ENCODE peak calls at places on chromosomes 12 and 14, in ten cellular contexts. E is fibroblast of lung, V is PC-3, D is neuronal stem cell, O is trophoblast cell, X is mesenchymal stem cell, F is astrocyte, Y is GM23248, Q is K562, U is endodermal cell. K is an unnamed sample.

GRCh38 chr12:46908236-46908935 is 82.6 kb upstream of the SLC38A4 start:
- DNase-seq in E (peak), V (peak), D (no peak), O (peak), X (peak), F (peak), Y (peak), Q (no peak), U (no peak), K (no peak)

GRCh38 chr12:26539131-26539530 is 293.9 kb downstream of the ITPR2 start:
- DNase-seq in E (no peak), V (no peak), D (no peak), O (no peak), X (no peak), F (no peak), Y (no peak), Q (no peak), U (no peak), K (no peak)

GRCh38 chr12:1929241-1929984 is 11.0 kb upstream of the CACNA2D4 start:
- DNase-seq in E (no peak), V (no peak), D (no peak), O (no peak), X (no peak), F (no peak), Y (no peak), Q (no peak), U (peak), K (no peak)

GRCh38 chr12:9868951-9869306 is 225 bp downstream of the CLEC2B start:
- DNase-seq in E (no peak), V (no peak), D (no peak), O (no peak), X (no peak), F (no peak), Y (no peak), Q (no peak), U (no peak), K (no peak)

GRCh38 chr14:49745191-49745590 is 22.8 kb upstream of the KLHDC2 start:
- DNase-seq in E (no peak), V (no peak), D (no peak), O (no peak), X (no peak), F (no peak), Y (no peak), Q (no peak), U (no peak), K (no peak)

GRCh38 chr14:93745603-93746273 is 42.5 kb downstream of the PRIMA1 start:
- DNase-seq in E (no peak), V (no peak), D (no peak), O (no peak), X (no peak), F (no peak), Y (no peak), Q (no peak), U (peak), K (no peak)

GRCh38 chr14:91115986-91116385 is 2.1 kb downstream of the DGLUCY start:
- DNase-seq in E (peak), V (peak), D (no peak), O (no peak), X (peak), F (no peak), Y (no peak), Q (no peak), U (no peak), K (no peak)

GRCh38 chr12:28708918-28709371 is 440.1 kb upstream of the FAR2 start:
- DNase-seq in E (peak), V (no peak), D (no peak), O (peak), X (peak), F (peak), Y (peak), Q (no peak), U (no peak), K (no peak)

GRCh38 chr12:124923906-124924734 is 9.7 kb upstream of the UBC start:
- DNase-seq in E (peak), V (peak), D (no peak), O (peak), X (peak), F (peak), Y (peak), Q (peak), U (peak), K (peak)

GRCh38 chr12:1553987-1554982 is 40.1 kb downstream of the FBXL14 start:
- DNase-seq in E (no peak), V (no peak), D (no peak), O (no peak), X (no peak), F (no peak), Y (no peak), Q (no peak), U (no peak), K (no peak)

GRCh38 chr14:61718039-61718438 is 22.7 kb downstream of the HIF1A start:
- DNase-seq in E (no peak), V (no peak), D (no peak), O (no peak), X (no peak), F (no peak), Y (no peak), Q (no peak), U (no peak), K (no peak)
- H3K9ac ChIP-seq in E (no peak), V (no peak), D (no peak), O (no peak), X (no peak), F (no peak), Y (peak), Q (no peak), U (no peak), K (no peak)

DNA sequence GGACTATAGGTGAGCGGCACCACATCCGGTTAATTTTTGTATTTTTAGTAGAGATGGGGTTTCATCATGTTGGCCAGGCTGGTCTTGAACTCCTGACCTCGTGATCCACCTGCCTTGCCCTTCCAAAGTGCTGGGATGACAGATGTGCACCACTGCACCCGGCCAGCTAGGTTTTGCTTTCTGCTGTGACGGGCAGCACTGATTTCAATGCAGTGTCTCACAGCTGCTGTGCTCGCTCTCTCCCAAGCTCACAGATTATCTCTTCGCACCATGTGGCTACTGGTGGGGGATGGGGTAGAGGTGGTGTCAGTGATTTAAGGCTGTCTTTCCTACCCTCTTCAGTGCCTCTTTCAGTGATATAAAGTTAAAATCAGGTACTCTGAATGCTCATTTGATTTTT is 909.1 kb downstream of the TRHDE start:
- DNase-seq in E (no peak), V (no peak), D (no peak), O (no peak), X (no peak), F (no peak), Y (no peak), Q (no peak), U (peak), K (no peak)
- H3K9ac ChIP-seq in E (no peak), V (no peak), D (no peak), O (no peak), X (no peak), F (no peak), Y (no peak), Q (no peak), U (no peak), K (no peak)

DNA sequence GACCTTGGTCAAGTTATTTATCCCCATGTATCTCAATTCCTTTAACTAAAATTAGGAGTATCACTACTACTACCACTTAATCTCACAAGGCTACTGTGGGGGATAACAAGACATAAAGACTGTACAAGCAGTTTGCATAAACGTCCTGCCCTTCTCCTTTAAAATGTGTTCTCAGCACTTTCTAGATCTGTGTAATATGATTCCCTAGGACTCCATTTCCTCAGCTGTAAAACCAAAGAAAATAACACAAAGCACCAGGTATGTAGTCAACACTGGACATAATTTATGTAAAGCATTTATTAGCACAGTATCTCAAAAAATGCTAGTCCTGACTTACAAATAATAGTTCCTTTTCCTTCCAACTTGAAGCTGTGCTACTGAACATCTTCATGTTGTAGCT is 202.2 kb downstream of the MED13L start:
- DNase-seq in E (no peak), V (no peak), D (no peak), O (no peak), X (no peak), F (no peak), Y (no peak), Q (no peak), U (no peak), K (no peak)
- H3K9ac ChIP-seq in E (no peak), V (no peak), D (no peak), O (no peak), X (no peak), F (no peak), Y (no peak), Q (no peak), U (no peak), K (no peak)

GRCh38 chr12:54682674-54683073 is 34.5 kb upstream of the DCD start:
- DNase-seq in E (no peak), V (no peak), D (no peak), O (no peak), X (no peak), F (no peak), Y (no peak), Q (no peak), U (peak), K (no peak)
- H3K9ac ChIP-seq in E (no peak), V (no peak), D (peak), O (no peak), X (no peak), F (no peak), Y (no peak), Q (no peak), U (no peak), K (no peak)

GRCh38 chr14:77320238-77320935 is at the start of gene POMT2:
- DNase-seq in E (peak), V (peak), D (peak), O (peak), X (peak), F (peak), Y (peak), Q (peak), U (peak), K (peak)
- H3K9ac ChIP-seq in E (peak), V (peak), D (peak), O (peak), X (peak), F (peak), Y (peak), Q (peak), U (peak), K (peak)

DNA sequence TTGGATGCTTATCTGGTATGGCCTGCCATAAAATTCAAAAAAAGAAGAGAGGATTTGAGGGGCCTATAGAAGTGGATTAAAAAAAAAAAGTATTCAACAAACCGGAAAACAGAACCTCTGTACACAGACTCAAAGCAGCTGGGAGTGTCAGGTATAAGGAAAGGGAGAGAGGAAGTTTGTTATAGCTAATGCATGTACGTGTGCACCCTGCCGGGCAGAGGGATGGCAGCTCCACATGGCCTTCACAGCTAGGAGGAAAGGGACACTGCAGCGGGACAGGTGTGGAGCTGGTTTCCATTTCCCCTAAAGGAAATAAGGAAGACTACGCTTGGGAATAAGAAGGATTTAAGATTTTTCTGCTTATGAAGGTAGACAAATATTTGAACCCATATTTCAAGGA is 21.5 kb downstream of the SLC7A8 start:
- DNase-seq in E (no peak), V (no peak), D (no peak), O (no peak), X (no peak), F (no peak), Y (no peak), Q (no peak), U (no peak), K (no peak)
- H3K9ac ChIP-seq in E (no peak), V (no peak), D (no peak), O (no peak), X (no peak), F (no peak), Y (no peak), Q (no peak), U (no peak), K (no peak)

GRCh38 chr14:24179961-24180726 is 8.3 kb downstream of the REC8 start:
- DNase-seq in E (peak), V (peak), D (no peak), O (no peak), X (peak), F (peak), Y (peak), Q (no peak), U (no peak), K (no peak)
- H3K9ac ChIP-seq in E (peak), V (no peak), D (peak), O (no peak), X (peak), F (peak), Y (peak), Q (no peak), U (no peak), K (no peak)

DNA sequence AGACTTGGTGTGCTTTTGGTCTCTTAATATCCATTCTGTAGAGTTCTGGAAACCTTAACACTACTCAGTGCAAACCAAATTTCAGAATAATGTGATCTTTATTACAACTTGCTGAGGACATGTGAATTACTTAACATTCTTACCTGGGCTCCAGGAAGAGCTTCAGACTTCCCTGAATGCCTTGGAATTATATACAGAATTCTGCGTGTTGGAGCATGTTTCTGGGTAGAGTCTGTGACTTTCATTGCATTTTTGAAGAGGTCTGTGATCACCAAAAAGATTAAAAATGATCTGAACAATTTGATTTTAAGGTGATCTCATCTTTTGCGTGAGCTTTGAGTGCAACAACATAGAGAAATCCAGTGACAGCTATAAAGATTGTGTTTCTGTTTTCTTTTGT is 35.4 kb downstream of the ZDHHC17 start:
- DNase-seq in E (no peak), V (no peak), D (no peak), O (no peak), X (no peak), F (no peak), Y (no peak), Q (no peak), U (no peak), K (no peak)
- H3K9ac ChIP-seq in E (no peak), V (no peak), D (no peak), O (no peak), X (no peak), F (no peak), Y (no peak), Q (no peak), U (no peak), K (no peak)

K was measured in NT2/D1.